ENCODE peak calls at places on chromosomes 5 and 9, in eight cellular contexts. One of them, this sample, is unnamed.

GRCh38 chr5:167696558-167697314 is 594.7 kb upstream of the WWC1 start:
- DNase-seq in PC-3: no peak
- DNase-seq in psoas muscle: no peak
- DNase-seq in BJ: no peak
- DNase-seq in CD8-positive, alpha-beta T cell: no peak
- DNase-seq in CD8-positive, alpha-beta memory T cell: no peak
- DNase-seq in fibroblast of the aortic adventitia: no peak
- DNase-seq in NT2/D1: no peak
- DNase-seq in this sample: no peak

GRCh38 chr9:19782005-19782404 is 6.8 kb downstream of the SLC24A2 start:
- DNase-seq in PC-3: peak
- DNase-seq in BJ: no peak
- DNase-seq in fibroblast of the aortic adventitia: no peak
- DNase-seq in CD8-positive, alpha-beta memory T cell: no peak
- DNase-seq in CD8-positive, alpha-beta T cell: no peak
- DNase-seq in psoas muscle: no peak
- DNase-seq in NT2/D1: no peak
- DNase-seq in this sample: no peak

GRCh38 chr5:34676409-34676808 is 20.3 kb downstream of the RAI14 start:
- DNase-seq in psoas muscle: no peak
- DNase-seq in fibroblast of the aortic adventitia: peak
- DNase-seq in CD8-positive, alpha-beta memory T cell: no peak
- DNase-seq in NT2/D1: no peak
- DNase-seq in CD8-positive, alpha-beta T cell: no peak
- DNase-seq in PC-3: peak
- DNase-seq in BJ: no peak
- DNase-seq in this sample: no peak

GRCh38 chr9:89138463-89139390 is 39.9 kb downstream of the SHC3 start:
- DNase-seq in CD8-positive, alpha-beta T cell: no peak
- DNase-seq in fibroblast of the aortic adventitia: peak
- DNase-seq in BJ: peak
- DNase-seq in psoas muscle: no peak
- DNase-seq in PC-3: peak
- DNase-seq in NT2/D1: no peak
- DNase-seq in CD8-positive, alpha-beta memory T cell: no peak
- DNase-seq in this sample: no peak

GRCh38 chr9:88041447-88041846 is 67.1 kb upstream of the CDK20 start:
- DNase-seq in CD8-positive, alpha-beta T cell: no peak
- DNase-seq in PC-3: no peak
- DNase-seq in NT2/D1: no peak
- DNase-seq in CD8-positive, alpha-beta memory T cell: no peak
- DNase-seq in fibroblast of the aortic adventitia: peak
- DNase-seq in psoas muscle: no peak
- DNase-seq in BJ: no peak
- DNase-seq in this sample: no peak

GRCh38 chr9:114080773-114081440 is 2.8 kb upstream of the AMBP start:
- DNase-seq in CD8-positive, alpha-beta memory T cell: no peak
- DNase-seq in NT2/D1: no peak
- DNase-seq in CD8-positive, alpha-beta T cell: no peak
- DNase-seq in fibroblast of the aortic adventitia: no peak
- DNase-seq in BJ: no peak
- DNase-seq in psoas muscle: no peak
- DNase-seq in PC-3: peak
- DNase-seq in this sample: no peak

GRCh38 chr5:139675213-139675612 is 27.1 kb downstream of the CXXC5 start:
- DNase-seq in fibroblast of the aortic adventitia: no peak
- DNase-seq in NT2/D1: no peak
- DNase-seq in BJ: no peak
- DNase-seq in CD8-positive, alpha-beta T cell: no peak
- DNase-seq in PC-3: no peak
- DNase-seq in psoas muscle: no peak
- DNase-seq in CD8-positive, alpha-beta memory T cell: no peak
- DNase-seq in this sample: no peak

GRCh38 chr9:70639853-70640814 is 225.7 kb upstream of the KLF9 start:
- DNase-seq in CD8-positive, alpha-beta T cell: no peak
- DNase-seq in BJ: peak
- DNase-seq in CD8-positive, alpha-beta memory T cell: no peak
- DNase-seq in psoas muscle: no peak
- DNase-seq in fibroblast of the aortic adventitia: peak
- DNase-seq in NT2/D1: peak
- DNase-seq in PC-3: peak
- DNase-seq in this sample: peak

GRCh38 chr9:108702681-108703080 is 153.1 kb downstream of the ACTL7B start:
- DNase-seq in PC-3: no peak
- DNase-seq in NT2/D1: no peak
- DNase-seq in BJ: no peak
- DNase-seq in psoas muscle: no peak
- DNase-seq in fibroblast of the aortic adventitia: no peak
- DNase-seq in CD8-positive, alpha-beta T cell: no peak
- DNase-seq in CD8-positive, alpha-beta memory T cell: no peak
- DNase-seq in this sample: no peak

GRCh38 chr5:111756701-111757581 is at the start of gene NREP:
- DNase-seq in fibroblast of the aortic adventitia: peak
- DNase-seq in PC-3: peak
- DNase-seq in CD8-positive, alpha-beta memory T cell: no peak
- DNase-seq in CD8-positive, alpha-beta T cell: peak
- DNase-seq in psoas muscle: peak
- DNase-seq in BJ: peak
- DNase-seq in NT2/D1: peak
- DNase-seq in this sample: peak

DNA sequence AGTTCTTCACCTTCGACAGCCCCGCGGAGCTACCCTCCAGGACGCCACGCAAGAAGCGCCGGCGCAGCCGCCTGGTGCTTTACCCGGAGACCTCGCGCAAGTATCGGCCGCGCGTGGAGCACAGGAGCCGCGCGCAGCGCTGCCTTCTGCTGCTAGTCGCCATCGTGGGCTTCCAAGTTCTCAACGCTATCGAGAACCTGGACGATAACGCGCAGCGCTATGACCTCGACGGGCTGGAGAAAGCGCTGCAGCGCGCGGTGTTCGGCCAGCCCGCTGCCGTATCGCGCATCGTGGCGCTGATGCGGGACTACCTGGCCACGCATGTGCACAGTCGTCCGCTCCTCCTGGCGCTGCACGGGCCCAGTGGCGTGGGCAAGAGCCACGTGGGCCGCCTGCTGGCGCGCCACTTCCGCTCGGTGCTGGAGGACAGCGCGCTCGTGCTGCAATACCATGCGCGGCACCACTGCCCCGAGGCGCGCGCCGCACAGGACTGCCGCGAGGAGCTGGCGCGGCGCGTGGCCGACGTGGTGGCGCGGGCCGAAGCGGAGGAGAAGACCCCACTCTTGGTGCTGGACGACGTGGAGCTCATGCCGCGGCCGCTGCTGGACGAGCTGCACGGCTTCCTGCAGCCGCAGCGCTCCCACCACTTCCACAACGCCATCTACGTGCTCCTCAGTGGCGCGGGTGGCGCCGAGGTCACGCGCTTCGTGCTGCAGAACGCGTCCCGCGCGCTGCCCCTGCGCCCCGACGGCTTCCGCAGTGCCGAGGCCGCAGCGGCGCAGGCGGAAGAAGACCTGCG is 1.6 kb downstream of the TOR4A start:
- DNase-seq in BJ: no peak
- DNase-seq in PC-3: no peak
- DNase-seq in psoas muscle: no peak
- DNase-seq in NT2/D1: no peak
- DNase-seq in fibroblast of the aortic adventitia: no peak
- DNase-seq in CD8-positive, alpha-beta T cell: no peak
- DNase-seq in CD8-positive, alpha-beta memory T cell: no peak
- DNase-seq in this sample: no peak
- H3K4me3 ChIP-seq in BJ: peak
- H3K4me3 ChIP-seq in PC-3: no peak
- H3K4me3 ChIP-seq in psoas muscle: peak
- H3K4me3 ChIP-seq in NT2/D1: no peak
- H3K4me3 ChIP-seq in fibroblast of the aortic adventitia: peak
- H3K4me3 ChIP-seq in CD8-positive, alpha-beta T cell: no peak
- H3K4me3 ChIP-seq in CD8-positive, alpha-beta memory T cell: no peak
- H3K4me3 ChIP-seq in this sample: no peak

GRCh38 chr5:17212996-17213395 is 4.4 kb upstream of the BASP1 start:
- DNase-seq in PC-3: no peak
- DNase-seq in BJ: no peak
- DNase-seq in CD8-positive, alpha-beta T cell: no peak
- DNase-seq in NT2/D1: no peak
- DNase-seq in psoas muscle: no peak
- DNase-seq in fibroblast of the aortic adventitia: no peak
- DNase-seq in CD8-positive, alpha-beta memory T cell: no peak
- DNase-seq in this sample: no peak

GRCh38 chr5:17216974-17217325 is 481 bp upstream of the BASP1 start:
- DNase-seq in CD8-positive, alpha-beta memory T cell: no peak
- DNase-seq in PC-3: peak
- DNase-seq in fibroblast of the aortic adventitia: peak
- DNase-seq in CD8-positive, alpha-beta T cell: no peak
- DNase-seq in psoas muscle: no peak
- DNase-seq in NT2/D1: no peak
- DNase-seq in BJ: no peak
- DNase-seq in this sample: peak

GRCh38 chr5:17212210-17212609 is 5.2 kb upstream of the BASP1 start:
- DNase-seq in psoas muscle: no peak
- DNase-seq in fibroblast of the aortic adventitia: no peak
- DNase-seq in PC-3: no peak
- DNase-seq in CD8-positive, alpha-beta T cell: no peak
- DNase-seq in CD8-positive, alpha-beta memory T cell: no peak
- DNase-seq in BJ: no peak
- DNase-seq in NT2/D1: no peak
- DNase-seq in this sample: no peak

GRCh38 chr5:17216176-17216973 is 1.1 kb upstream of the BASP1 start:
- DNase-seq in BJ: no peak
- DNase-seq in PC-3: peak
- DNase-seq in fibroblast of the aortic adventitia: peak
- DNase-seq in NT2/D1: peak
- DNase-seq in CD8-positive, alpha-beta T cell: no peak
- DNase-seq in psoas muscle: peak
- DNase-seq in CD8-positive, alpha-beta memory T cell: no peak
- DNase-seq in this sample: peak

GRCh38 chr5:17213938-17214337 is 3.5 kb upstream of the BASP1 start:
- DNase-seq in NT2/D1: no peak
- DNase-seq in CD8-positive, alpha-beta T cell: no peak
- DNase-seq in CD8-positive, alpha-beta memory T cell: no peak
- DNase-seq in BJ: no peak
- DNase-seq in PC-3: no peak
- DNase-seq in psoas muscle: no peak
- DNase-seq in fibroblast of the aortic adventitia: no peak
- DNase-seq in this sample: no peak
- H3K4me3 ChIP-seq in NT2/D1: no peak
- H3K4me3 ChIP-seq in CD8-positive, alpha-beta T cell: no peak
- H3K4me3 ChIP-seq in CD8-positive, alpha-beta memory T cell: no peak
- H3K4me3 ChIP-seq in BJ: no peak
- H3K4me3 ChIP-seq in PC-3: no peak
- H3K4me3 ChIP-seq in psoas muscle: no peak
- H3K4me3 ChIP-seq in fibroblast of the aortic adventitia: no peak
- H3K4me3 ChIP-seq in this sample: peak

GRCh38 chr5:177370488-177371119 is 12.9 kb downstream of the RGS14 start:
- DNase-seq in BJ: peak
- DNase-seq in fibroblast of the aortic adventitia: peak
- DNase-seq in NT2/D1: peak
- DNase-seq in psoas muscle: peak
- DNase-seq in CD8-positive, alpha-beta memory T cell: peak
- DNase-seq in CD8-positive, alpha-beta T cell: peak
- DNase-seq in PC-3: peak
- DNase-seq in this sample: peak
- H3K4me3 ChIP-seq in BJ: peak
- H3K4me3 ChIP-seq in fibroblast of the aortic adventitia: peak
- H3K4me3 ChIP-seq in NT2/D1: no peak
- H3K4me3 ChIP-seq in psoas muscle: peak
- H3K4me3 ChIP-seq in CD8-positive, alpha-beta memory T cell: no peak
- H3K4me3 ChIP-seq in CD8-positive, alpha-beta T cell: no peak
- H3K4me3 ChIP-seq in PC-3: peak
- H3K4me3 ChIP-seq in this sample: peak

DNA sequence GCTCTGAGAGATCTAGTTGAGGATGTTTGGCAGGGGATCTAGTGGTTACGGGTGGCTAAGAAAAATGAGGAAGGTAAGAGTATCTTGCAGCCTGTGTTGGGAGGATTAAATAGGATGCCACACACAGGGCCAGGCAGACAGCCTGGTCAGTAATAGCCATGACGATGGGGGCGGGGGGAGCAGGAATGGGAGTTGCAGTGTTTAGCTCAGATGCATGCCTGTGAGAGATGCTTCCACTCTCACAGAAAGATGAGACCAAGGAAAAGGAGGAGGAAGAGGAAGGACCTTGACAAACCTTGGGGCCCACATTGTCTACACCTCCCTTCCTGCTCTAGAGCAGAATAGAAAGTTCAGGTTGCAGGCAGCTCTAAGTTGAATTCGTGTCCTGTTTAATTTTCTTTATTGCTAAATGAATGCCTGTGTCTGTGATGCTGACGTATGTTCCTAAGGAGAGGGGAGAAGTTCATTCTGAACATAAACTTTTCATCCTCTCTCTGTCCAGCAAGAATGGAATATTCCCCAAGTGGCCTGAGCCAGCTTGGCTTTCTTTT is 28.7 kb downstream of the TGFBI start:
- DNase-seq in CD8-positive, alpha-beta memory T cell: no peak
- DNase-seq in PC-3: peak
- DNase-seq in NT2/D1: no peak
- DNase-seq in fibroblast of the aortic adventitia: peak
- DNase-seq in CD8-positive, alpha-beta T cell: no peak
- DNase-seq in BJ: no peak
- DNase-seq in psoas muscle: no peak
- DNase-seq in this sample: no peak
- H3K4me3 ChIP-seq in CD8-positive, alpha-beta memory T cell: no peak
- H3K4me3 ChIP-seq in PC-3: no peak
- H3K4me3 ChIP-seq in NT2/D1: no peak
- H3K4me3 ChIP-seq in fibroblast of the aortic adventitia: no peak
- H3K4me3 ChIP-seq in CD8-positive, alpha-beta T cell: no peak
- H3K4me3 ChIP-seq in BJ: no peak
- H3K4me3 ChIP-seq in psoas muscle: no peak
- H3K4me3 ChIP-seq in this sample: no peak

GRCh38 chr9:115672477-115673316 is 480.9 kb upstream of the PAPPA start:
- DNase-seq in NT2/D1: peak
- DNase-seq in CD8-positive, alpha-beta T cell: no peak
- DNase-seq in fibroblast of the aortic adventitia: peak
- DNase-seq in BJ: peak
- DNase-seq in psoas muscle: no peak
- DNase-seq in PC-3: peak
- DNase-seq in CD8-positive, alpha-beta memory T cell: no peak
- DNase-seq in this sample: no peak
- H3K4me3 ChIP-seq in NT2/D1: no peak
- H3K4me3 ChIP-seq in CD8-positive, alpha-beta T cell: no peak
- H3K4me3 ChIP-seq in fibroblast of the aortic adventitia: no peak
- H3K4me3 ChIP-seq in BJ: no peak
- H3K4me3 ChIP-seq in psoas muscle: no peak
- H3K4me3 ChIP-seq in PC-3: peak
- H3K4me3 ChIP-seq in CD8-positive, alpha-beta memory T cell: no peak
- H3K4me3 ChIP-seq in this sample: no peak

This sample was measured in dorsolateral prefrontal cortex.